ENCODE peak calls at places on chromosome 17, in four cellular contexts. One of them, this sample, is unnamed.

GRCh38 chr17:54948380-54948779 is 20.1 kb downstream of the COX11 start:
- DNase-seq in sigmoid colon: no peak
- DNase-seq in dorsolateral prefrontal cortex: no peak
- DNase-seq in PC-9: peak
- DNase-seq in this sample: no peak

GRCh38 chr17:55770220-55770870 is 19.5 kb downstream of the PCTP start:
- DNase-seq in dorsolateral prefrontal cortex: no peak
- DNase-seq in PC-9: no peak
- DNase-seq in sigmoid colon: no peak
- DNase-seq in this sample: no peak

GRCh38 chr17:31532161-31532515 is 140.7 kb downstream of the RAB11FIP4 start:
- DNase-seq in PC-9: no peak
- DNase-seq in sigmoid colon: no peak
- DNase-seq in dorsolateral prefrontal cortex: no peak
- DNase-seq in this sample: no peak

GRCh38 chr17:20967776-20968175 is 75.0 kb downstream of the USP22 start:
- DNase-seq in PC-9: no peak
- DNase-seq in sigmoid colon: no peak
- DNase-seq in dorsolateral prefrontal cortex: no peak
- DNase-seq in this sample: no peak

GRCh38 chr17:55177159-55177913 is 87.4 kb upstream of the HLF start:
- DNase-seq in PC-9: no peak
- DNase-seq in dorsolateral prefrontal cortex: no peak
- DNase-seq in sigmoid colon: no peak
- DNase-seq in this sample: no peak

GRCh38 chr17:66200685-66201092 is 8.8 kb upstream of the CEP112 start:
- DNase-seq in PC-9: peak
- DNase-seq in dorsolateral prefrontal cortex: peak
- DNase-seq in sigmoid colon: no peak
- DNase-seq in this sample: peak

GRCh38 chr17:73986641-73987177 is 216.8 kb upstream of the RPL38 start:
- DNase-seq in PC-9: no peak
- DNase-seq in dorsolateral prefrontal cortex: no peak
- DNase-seq in sigmoid colon: no peak
- DNase-seq in this sample: no peak

GRCh38 chr17:57423541-57423940 is 167.2 kb downstream of the MSI2 start:
- DNase-seq in PC-9: no peak
- DNase-seq in sigmoid colon: no peak
- DNase-seq in dorsolateral prefrontal cortex: no peak
- DNase-seq in this sample: no peak

GRCh38 chr17:28896884-28897768 is at the start of gene FLOT2:
- DNase-seq in PC-9: peak
- DNase-seq in dorsolateral prefrontal cortex: peak
- DNase-seq in sigmoid colon: peak
- DNase-seq in this sample: no peak

GRCh38 chr17:37488009-37488604 is 1.6 kb upstream of the DUSP14 start:
- DNase-seq in dorsolateral prefrontal cortex: no peak
- DNase-seq in PC-9: peak
- DNase-seq in sigmoid colon: no peak
- DNase-seq in this sample: peak

GRCh38 chr17:34370997-34371395 is 8.0 kb upstream of the CCL1 start:
- DNase-seq in dorsolateral prefrontal cortex: no peak
- DNase-seq in PC-9: no peak
- DNase-seq in sigmoid colon: no peak
- DNase-seq in this sample: no peak

GRCh38 chr17:77929180-77929564 is 29.3 kb upstream of the TNRC6C start:
- DNase-seq in sigmoid colon: peak
- DNase-seq in PC-9: no peak
- DNase-seq in dorsolateral prefrontal cortex: no peak
- DNase-seq in this sample: no peak

GRCh38 chr17:44961921-44962350 is 6.2 kb downstream of the C1QL1 start:
- DNase-seq in PC-9: no peak
- DNase-seq in dorsolateral prefrontal cortex: no peak
- DNase-seq in sigmoid colon: peak
- DNase-seq in this sample: no peak

GRCh38 chr17:68228817-68229570 is 18.8 kb upstream of the AMZ2 start:
- DNase-seq in dorsolateral prefrontal cortex: no peak
- DNase-seq in PC-9: no peak
- DNase-seq in sigmoid colon: no peak
- DNase-seq in this sample: no peak

GRCh38 chr17:4900231-4901107 is 1.1 kb downstream of the C17orf107 start:
- DNase-seq in sigmoid colon: no peak
- DNase-seq in dorsolateral prefrontal cortex: no peak
- DNase-seq in PC-9: no peak
- DNase-seq in this sample: no peak

GRCh38 chr17:59812139-59812538 is 80.6 kb downstream of the TUBD1 start:
- DNase-seq in sigmoid colon: no peak
- DNase-seq in PC-9: no peak
- DNase-seq in dorsolateral prefrontal cortex: no peak
- DNase-seq in this sample: no peak

GRCh38 chr17:4130715-4131114 is 12.1 kb downstream of the ZZEF1 start:
- DNase-seq in dorsolateral prefrontal cortex: no peak
- DNase-seq in PC-9: no peak
- DNase-seq in sigmoid colon: peak
- DNase-seq in this sample: no peak

GRCh38 chr17:2751482-2751881 is 2.0 kb upstream of the CCDC92B start:
- DNase-seq in PC-9: no peak
- DNase-seq in sigmoid colon: no peak
- DNase-seq in dorsolateral prefrontal cortex: no peak
- DNase-seq in this sample: no peak

GRCh38 chr17:53633856-53634255 is 188.9 kb upstream of the KIF2B start:
- DNase-seq in PC-9: no peak
- DNase-seq in sigmoid colon: no peak
- DNase-seq in dorsolateral prefrontal cortex: no peak
- DNase-seq in this sample: no peak

GRCh38 chr17:33686171-33686570 is 393.1 kb upstream of the ASIC2 start:
- DNase-seq in PC-9: no peak
- DNase-seq in sigmoid colon: no peak
- DNase-seq in dorsolateral prefrontal cortex: no peak
- DNase-seq in this sample: no peak

GRCh38 chr17:77489898-77490265 is 349.1 kb downstream of the SEC14L1 start:
- DNase-seq in dorsolateral prefrontal cortex: peak
- DNase-seq in sigmoid colon: peak
- DNase-seq in PC-9: no peak
- DNase-seq in this sample: no peak

GRCh38 chr17:28570716-28571254 is 539 bp downstream of the PIGS start:
- DNase-seq in sigmoid colon: peak
- DNase-seq in PC-9: peak
- DNase-seq in dorsolateral prefrontal cortex: peak
- DNase-seq in this sample: no peak

GRCh38 chr17:81483862-81484194 is 28.8 kb downstream of the ACTG1 start:
- DNase-seq in dorsolateral prefrontal cortex: no peak
- DNase-seq in PC-9: no peak
- DNase-seq in sigmoid colon: no peak
- DNase-seq in this sample: no peak

GRCh38 chr17:77959216-77959925 is 868 bp downstream of the TNRC6C start:
- DNase-seq in PC-9: no peak
- DNase-seq in dorsolateral prefrontal cortex: no peak
- DNase-seq in sigmoid colon: no peak
- DNase-seq in this sample: no peak

GRCh38 chr17:57880086-57880456 is 30.2 kb upstream of the MRPS23 start:
- DNase-seq in sigmoid colon: no peak
- DNase-seq in dorsolateral prefrontal cortex: no peak
- DNase-seq in PC-9: no peak
- DNase-seq in this sample: no peak

GRCh38 chr17:28385037-28385797 is 13.7 kb downstream of the SARM1 start:
- DNase-seq in sigmoid colon: no peak
- DNase-seq in PC-9: peak
- DNase-seq in dorsolateral prefrontal cortex: no peak
- DNase-seq in this sample: peak

GRCh38 chr17:47188266-47188665 is 829 bp downstream of the CDC27 start:
- DNase-seq in dorsolateral prefrontal cortex: no peak
- DNase-seq in PC-9: no peak
- DNase-seq in sigmoid colon: no peak
- DNase-seq in this sample: no peak

GRCh38 chr17:44607836-44608690 is 48.2 kb upstream of the MEIOC start:
- DNase-seq in dorsolateral prefrontal cortex: no peak
- DNase-seq in sigmoid colon: no peak
- DNase-seq in PC-9: no peak
- DNase-seq in this sample: peak

GRCh38 chr17:77968788-77969187 is 10.3 kb downstream of the TNRC6C start:
- DNase-seq in sigmoid colon: no peak
- DNase-seq in dorsolateral prefrontal cortex: no peak
- DNase-seq in PC-9: no peak
- DNase-seq in this sample: no peak

GRCh38 chr17:28749516-28750177 is 5.8 kb downstream of the TRAF4 start:
- DNase-seq in PC-9: no peak
- DNase-seq in dorsolateral prefrontal cortex: no peak
- DNase-seq in sigmoid colon: no peak
- DNase-seq in this sample: no peak

GRCh38 chr17:14268264-14268663 is 31.6 kb upstream of the CDRT15 start:
- DNase-seq in dorsolateral prefrontal cortex: no peak
- DNase-seq in sigmoid colon: no peak
- DNase-seq in PC-9: no peak
- DNase-seq in this sample: no peak

GRCh38 chr17:15498107-15498506 is 30.7 kb upstream of the CDRT4 start:
- DNase-seq in dorsolateral prefrontal cortex: no peak
- DNase-seq in sigmoid colon: no peak
- DNase-seq in PC-9: no peak
- DNase-seq in this sample: no peak

GRCh38 chr17:64520359-64520758 is 13.6 kb downstream of the CEP95 start:
- DNase-seq in PC-9: no peak
- DNase-seq in sigmoid colon: no peak
- DNase-seq in dorsolateral prefrontal cortex: no peak
- DNase-seq in this sample: no peak

GRCh38 chr17:10063730-10064221 is 134.6 kb downstream of the GAS7 start:
- DNase-seq in sigmoid colon: peak
- DNase-seq in PC-9: no peak
- DNase-seq in dorsolateral prefrontal cortex: no peak
- DNase-seq in this sample: no peak

GRCh38 chr17:70390059-70390458 is 220.7 kb downstream of the KCNJ2 start:
- DNase-seq in dorsolateral prefrontal cortex: no peak
- DNase-seq in PC-9: no peak
- DNase-seq in sigmoid colon: no peak
- DNase-seq in this sample: no peak

GRCh38 chr17:8482546-8482945 is 46.9 kb downstream of the NDEL1 start:
- DNase-seq in sigmoid colon: no peak
- DNase-seq in PC-9: no peak
- DNase-seq in dorsolateral prefrontal cortex: no peak
- DNase-seq in this sample: no peak

GRCh38 chr17:50273654-50274040 is 619 bp upstream of the TMEM92 start:
- DNase-seq in dorsolateral prefrontal cortex: no peak
- DNase-seq in PC-9: no peak
- DNase-seq in sigmoid colon: no peak
- DNase-seq in this sample: no peak

GRCh38 chr17:7213895-7214299 is 5.7 kb downstream of the DLG4 start:
- DNase-seq in PC-9: no peak
- DNase-seq in sigmoid colon: peak
- DNase-seq in dorsolateral prefrontal cortex: peak
- DNase-seq in this sample: peak
- TF ChIP-seq CTCF in PC-9: peak
- TF ChIP-seq CTCF in sigmoid colon: no peak
- TF ChIP-seq CTCF in dorsolateral prefrontal cortex: peak
- TF ChIP-seq CTCF in this sample: peak

DNA sequence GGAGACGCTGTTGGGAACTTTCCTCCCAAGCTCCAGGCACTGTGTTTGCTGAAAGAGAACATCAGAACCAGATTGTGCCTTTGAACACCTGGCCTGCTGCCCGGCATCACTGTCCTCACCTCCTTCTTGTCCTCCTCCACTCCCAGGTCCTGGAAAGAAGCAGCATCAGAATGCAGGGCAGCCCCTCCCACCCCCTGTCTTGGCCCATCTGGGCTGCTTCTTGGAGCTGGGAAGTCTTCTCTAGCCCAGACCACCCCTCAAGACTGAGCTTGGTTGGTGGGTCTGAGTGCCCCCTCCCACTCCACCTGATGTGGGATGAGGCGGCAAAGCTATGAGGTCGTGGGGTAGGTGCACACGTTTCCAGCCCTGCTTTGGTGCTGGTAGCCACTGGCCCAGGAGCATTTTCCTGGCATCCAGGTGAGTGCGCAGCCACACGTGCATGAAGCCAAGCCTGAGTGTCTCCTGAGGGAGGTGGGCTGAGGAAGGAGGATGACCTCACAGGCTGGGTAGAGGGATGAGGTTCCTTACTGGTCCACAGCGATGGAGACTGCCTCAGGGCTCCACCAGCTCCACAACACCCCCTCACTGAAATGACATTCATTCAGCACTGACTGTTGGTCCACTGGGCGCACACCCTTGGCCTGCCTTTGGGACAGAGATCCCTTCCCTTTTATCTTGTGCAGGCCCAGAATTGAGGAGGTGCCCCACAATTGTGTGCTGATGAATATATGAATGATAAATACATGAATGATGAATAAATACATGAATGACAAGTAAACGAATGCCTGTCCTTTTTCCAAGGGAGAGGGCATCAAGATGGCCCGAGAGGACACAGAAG is 6.0 kb downstream of the CCR7 start:
- DNase-seq in sigmoid colon: no peak
- DNase-seq in dorsolateral prefrontal cortex: peak
- DNase-seq in PC-9: no peak
- DNase-seq in this sample: peak
- H3K4me3 ChIP-seq in sigmoid colon: no peak
- H3K4me3 ChIP-seq in dorsolateral prefrontal cortex: no peak
- H3K4me3 ChIP-seq in PC-9: no peak
- H3K4me3 ChIP-seq in this sample: no peak

GRCh38 chr17:63442549-63443035 is 3.5 kb downstream of the CYB561 start:
- DNase-seq in sigmoid colon: no peak
- DNase-seq in dorsolateral prefrontal cortex: no peak
- DNase-seq in PC-9: no peak
- DNase-seq in this sample: no peak
- TF ChIP-seq CTCF in sigmoid colon: no peak
- TF ChIP-seq CTCF in dorsolateral prefrontal cortex: no peak
- TF ChIP-seq CTCF in PC-9: no peak
- TF ChIP-seq CTCF in this sample: peak

DNA sequence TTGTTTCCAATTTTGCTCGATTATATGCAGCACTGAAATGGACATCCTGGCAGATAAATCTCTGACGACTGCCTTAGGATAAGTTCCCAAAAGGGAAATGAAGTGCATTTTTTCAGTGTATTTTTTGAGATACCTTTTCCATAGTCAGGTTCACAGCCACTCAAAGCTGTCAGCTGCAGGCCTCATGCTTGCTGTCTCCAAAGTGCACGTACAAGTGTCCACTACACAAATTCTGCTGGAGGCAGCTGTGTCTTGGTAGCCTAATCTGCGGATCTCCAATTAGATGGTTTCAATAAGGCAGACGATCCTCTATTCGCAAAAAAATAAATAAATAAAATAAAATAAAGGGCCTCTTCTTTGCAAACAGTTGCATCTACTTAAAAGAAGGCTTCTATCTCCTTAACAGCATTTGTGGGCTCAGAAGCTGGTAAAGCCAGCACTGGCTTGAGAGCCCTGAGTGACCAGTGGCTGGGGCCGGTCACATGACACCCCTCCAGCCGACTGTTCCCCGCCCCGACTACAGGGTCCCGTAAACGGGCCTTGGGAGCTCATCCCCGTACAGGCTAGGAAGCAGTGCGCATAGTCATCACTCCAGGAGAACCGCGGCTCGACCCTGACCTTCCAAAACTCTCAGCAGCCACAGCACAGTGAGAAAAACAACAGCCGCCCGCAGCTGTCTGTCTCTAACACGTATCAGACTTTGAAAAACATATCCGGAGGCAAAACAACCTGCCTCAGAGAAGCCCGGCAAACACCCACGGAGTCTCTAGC is 18.8 kb downstream of the RPH3AL start:
- DNase-seq in PC-9: no peak
- DNase-seq in dorsolateral prefrontal cortex: peak
- DNase-seq in sigmoid colon: peak
- DNase-seq in this sample: no peak
- H3K4me3 ChIP-seq in PC-9: no peak
- H3K4me3 ChIP-seq in dorsolateral prefrontal cortex: peak
- H3K4me3 ChIP-seq in sigmoid colon: peak
- H3K4me3 ChIP-seq in this sample: no peak